ENCODE peak calls at places on chromosomes 12 and 14, in four cellular contexts. E is Ammon's horn, V is psoas muscle, R is heart left ventricle. M is an unnamed sample.

GRCh38 chr12:66065623-66066022 is 64.9 kb downstream of the LLPH start:
- DNase-seq in E (no peak), V (no peak), R (no peak), M (no peak)

GRCh38 chr12:15788266-15789214 is 648 bp downstream of the EPS8 start:
- DNase-seq in R (no peak), E (peak), V (peak), M (peak)

GRCh38 chr14:105499256-105500035 is 8.4 kb downstream of the TEDC1 start:
- DNase-seq in R (no peak), E (peak), V (peak), M (no peak)

GRCh38 chr12:95257541-95257940 is 39.9 kb downstream of the VEZT start:
- DNase-seq in E (no peak), V (no peak), R (no peak), M (no peak)

GRCh38 chr14:61254803-61255526 is 26.2 kb downstream of the TMEM30B start:
- DNase-seq in V (no peak), R (no peak), E (no peak), M (no peak)

GRCh38 chr14:91244501-91244901 is at the start of gene GPR68:
- DNase-seq in E (peak), V (no peak), R (peak), M (peak)

GRCh38 chr12:95204141-95204866 is 13.0 kb downstream of the FGD6 start:
- DNase-seq in E (no peak), R (no peak), V (no peak), M (peak)

GRCh38 chr12:29578731-29579130 is 81.2 kb upstream of the OVCH1 start:
- DNase-seq in R (no peak), E (no peak), V (no peak), M (no peak)

GRCh38 chr12:80044694-80045046 is 54.7 kb upstream of the OTOGL start:
- DNase-seq in E (no peak), R (no peak), V (no peak), M (no peak)

GRCh38 chr12:115871714-115872113 is 405.8 kb downstream of the MED13L start:
- DNase-seq in E (no peak), V (no peak), R (no peak), M (no peak)

GRCh38 chr12:53062011-53062961 is 12.4 kb downstream of the TNS2 start:
- DNase-seq in E (no peak), V (peak), R (peak), M (peak)

GRCh38 chr12:91952916-91953315 is 192.7 kb downstream of the BTG1 start:
- DNase-seq in E (no peak), R (no peak), V (no peak), M (no peak)

GRCh38 chr14:62015945-62016344 is 253.7 kb downstream of the SNAPC1 start:
- DNase-seq in R (no peak), V (no peak), E (no peak), M (no peak)

GRCh38 chr12:27064397-27065342 is 17.7 kb downstream of the C12orf71 start:
- DNase-seq in R (no peak), V (no peak), E (no peak), M (no peak)

GRCh38 chr14:83294941-83295340 is 1761.3 kb upstream of the SEL1L start:
- DNase-seq in V (no peak), R (no peak), E (no peak), M (no peak)

GRCh38 chr12:95998611-95999300 is 2.6 kb upstream of the HAL start:
- DNase-seq in R (no peak), E (peak), V (no peak), M (no peak)

GRCh38 chr14:32366995-32367394 is 37.9 kb downstream of the AKAP6 start:
- DNase-seq in E (peak), V (no peak), R (peak), M (no peak)

GRCh38 chr12:27964123-27964522 is 8.4 kb downstream of the PTHLH start:
- DNase-seq in E (no peak), R (no peak), V (no peak), M (no peak)

GRCh38 chr12:65121049-65121955 is at the start of gene WIF1:
- DNase-seq in V (peak), R (no peak), E (peak), M (no peak)

GRCh38 chr12:68425998-68426397 is 93.8 kb upstream of the MDM1 start:
- DNase-seq in R (no peak), E (no peak), V (no peak), M (no peak)

GRCh38 chr14:71321556-71322315 is 414.5 kb downstream of the PCNX1 start:
- DNase-seq in E (peak), V (no peak), R (no peak), M (peak)

GRCh38 chr12:92530706-92531105 is 172.1 kb upstream of the PLEKHG7 start:
- DNase-seq in R (no peak), E (no peak), V (no peak), M (no peak)

GRCh38 chr14:78690836-78691235 is 520.7 kb downstream of the NRXN3 start:
- DNase-seq in R (no peak), E (no peak), V (no peak), M (no peak)

GRCh38 chr14:60720962-60721330 is 3.2 kb downstream of the SIX4 start:
- DNase-seq in R (no peak), E (no peak), V (no peak), M (no peak)

GRCh38 chr14:22653012-22653621 is 9.0 kb upstream of the OR6J1 start:
- DNase-seq in V (peak), R (peak), E (peak), M (peak)

GRCh38 chr12:107439101-107439738 is 246.4 kb upstream of the PWP1 start:
- DNase-seq in R (no peak), V (no peak), E (no peak), M (no peak)

GRCh38 chr14:103250181-103250580 is 83.9 kb upstream of the EIF5 start:
- DNase-seq in V (no peak), E (no peak), R (no peak), M (no peak)

GRCh38 chr12:3137268-3137761 is 60.1 kb downstream of the TSPAN9 start:
- DNase-seq in E (no peak), R (peak), V (peak), M (peak)

GRCh38 chr12:131415781-131416180 is 295.1 kb upstream of the SFSWAP start:
- DNase-seq in R (no peak), E (no peak), V (no peak), M (no peak)

GRCh38 chr12:110352401-110352800 is 51.1 kb downstream of the ANAPC7 start:
- DNase-seq in V (no peak), R (no peak), E (no peak), M (no peak)

GRCh38 chr14:65565948-65566347 is 153.4 kb downstream of the FUT8 start:
- DNase-seq in R (no peak), V (no peak), E (no peak), M (no peak)

GRCh38 chr12:124472690-124473279 is 94.6 kb downstream of the NCOR2 start:
- DNase-seq in V (no peak), E (no peak), R (no peak), M (no peak)

GRCh38 chr14:22047105-22047504 is 373.5 kb upstream of the OR4E1 start:
- DNase-seq in E (peak), V (no peak), R (no peak), M (no peak)

GRCh38 chr14:103001226-103001625 is 56.1 kb downstream of the CDC42BPB start:
- DNase-seq in R (no peak), V (peak), E (peak), M (no peak)

GRCh38 chr14:94348836-94349235 is 25.7 kb upstream of the SERPINA6 start:
- DNase-seq in V (no peak), E (no peak), R (no peak), M (no peak)

GRCh38 chr14:105311838-105312237 is 2.7 kb upstream of the PACS2 start:
- DNase-seq in R (no peak), E (no peak), V (no peak), M (no peak)

M was measured in ovary.